ENCODE peak calls at places on chromosome 6, in eight cellular contexts. One of them, this sample, is unnamed.

GRCh38 chr6:119542037-119542436 is 192.5 kb upstream of the MAN1A1 start:
- DNase-seq in nucleus accumbens: no peak
- DNase-seq in T1000: no peak
- DNase-seq in hypothalamus: no peak
- DNase-seq in hippocampal formation: no peak
- DNase-seq in MM.1S: no peak
- DNase-seq in gastrocnemius medialis: no peak
- DNase-seq in cardiac fibroblast: no peak
- DNase-seq in this sample: no peak

GRCh38 chr6:34531580-34532201 is 24.4 kb downstream of the SPDEF start:
- DNase-seq in nucleus accumbens: peak; percentile 54
- DNase-seq in T1000: no peak
- DNase-seq in hypothalamus: peak; percentile 42
- DNase-seq in hippocampal formation: peak; percentile 65
- DNase-seq in MM.1S: no peak
- DNase-seq in gastrocnemius medialis: peak; percentile 63
- DNase-seq in cardiac fibroblast: peak; percentile 76
- DNase-seq in this sample: no peak

GRCh38 chr6:142833054-142833453 is 111.9 kb downstream of the HIVEP2 start:
- DNase-seq in nucleus accumbens: no peak
- DNase-seq in T1000: peak; percentile 32
- DNase-seq in hypothalamus: no peak
- DNase-seq in hippocampal formation: no peak
- DNase-seq in MM.1S: no peak
- DNase-seq in gastrocnemius medialis: no peak
- DNase-seq in cardiac fibroblast: peak; percentile 79
- DNase-seq in this sample: no peak

GRCh38 chr6:52087498-52087999 is at the start of gene PKHD1:
- DNase-seq in nucleus accumbens: no peak
- DNase-seq in T1000: no peak
- DNase-seq in hypothalamus: no peak
- DNase-seq in hippocampal formation: no peak
- DNase-seq in MM.1S: no peak
- DNase-seq in gastrocnemius medialis: no peak
- DNase-seq in cardiac fibroblast: peak; percentile 1
- DNase-seq in this sample: no peak

GRCh38 chr6:45049188-45049843 is 278.8 kb upstream of the RUNX2 start:
- DNase-seq in nucleus accumbens: no peak
- DNase-seq in T1000: no peak
- DNase-seq in hypothalamus: no peak
- DNase-seq in hippocampal formation: no peak
- DNase-seq in MM.1S: no peak
- DNase-seq in gastrocnemius medialis: no peak
- DNase-seq in cardiac fibroblast: peak; percentile 25
- DNase-seq in this sample: no peak

GRCh38 chr6:99019341-99019740 is 71.6 kb upstream of the FBXL4 start:
- DNase-seq in nucleus accumbens: no peak
- DNase-seq in T1000: no peak
- DNase-seq in hypothalamus: no peak
- DNase-seq in hippocampal formation: no peak
- DNase-seq in MM.1S: no peak
- DNase-seq in gastrocnemius medialis: no peak
- DNase-seq in cardiac fibroblast: no peak
- DNase-seq in this sample: peak; percentile 47

GRCh38 chr6:5149160-5149559 is 64.0 kb downstream of the PPP1R3G start:
- DNase-seq in nucleus accumbens: no peak
- DNase-seq in T1000: no peak
- DNase-seq in hypothalamus: no peak
- DNase-seq in hippocampal formation: no peak
- DNase-seq in MM.1S: no peak
- DNase-seq in gastrocnemius medialis: no peak
- DNase-seq in cardiac fibroblast: no peak
- DNase-seq in this sample: no peak

GRCh38 chr6:107708435-107708834 is 115.7 kb downstream of the SCML4 start:
- DNase-seq in nucleus accumbens: no peak
- DNase-seq in T1000: no peak
- DNase-seq in hypothalamus: no peak
- DNase-seq in hippocampal formation: no peak
- DNase-seq in MM.1S: no peak
- DNase-seq in gastrocnemius medialis: no peak
- DNase-seq in cardiac fibroblast: no peak
- DNase-seq in this sample: no peak

GRCh38 chr6:142702501-142703460 is 242.2 kb downstream of the HIVEP2 start:
- DNase-seq in nucleus accumbens: peak; percentile 41
- DNase-seq in T1000: no peak
- DNase-seq in hypothalamus: no peak
- DNase-seq in hippocampal formation: peak; percentile 51
- DNase-seq in MM.1S: no peak
- DNase-seq in gastrocnemius medialis: peak; percentile 19
- DNase-seq in cardiac fibroblast: no peak
- DNase-seq in this sample: peak; percentile 34

GRCh38 chr6:146027586-146028249 is 1.1 kb upstream of the GRM1 start:
- DNase-seq in nucleus accumbens: no peak
- DNase-seq in T1000: no peak
- DNase-seq in hypothalamus: no peak
- DNase-seq in hippocampal formation: peak; percentile 25
- DNase-seq in MM.1S: no peak
- DNase-seq in gastrocnemius medialis: no peak
- DNase-seq in cardiac fibroblast: no peak
- DNase-seq in this sample: no peak

GRCh38 chr6:131197716-131198115 is 62.4 kb downstream of the AKAP7 start:
- DNase-seq in nucleus accumbens: no peak
- DNase-seq in T1000: no peak
- DNase-seq in hypothalamus: no peak
- DNase-seq in hippocampal formation: no peak
- DNase-seq in MM.1S: no peak
- DNase-seq in gastrocnemius medialis: no peak
- DNase-seq in cardiac fibroblast: no peak
- DNase-seq in this sample: no peak

GRCh38 chr6:15842718-15843117 is 179.9 kb upstream of the DTNBP1 start:
- DNase-seq in nucleus accumbens: no peak
- DNase-seq in T1000: no peak
- DNase-seq in hypothalamus: no peak
- DNase-seq in hippocampal formation: no peak
- DNase-seq in MM.1S: no peak
- DNase-seq in gastrocnemius medialis: no peak
- DNase-seq in cardiac fibroblast: peak; percentile 42
- DNase-seq in this sample: no peak

GRCh38 chr6:73604461-73604860 is 49.3 kb downstream of the SLC17A5 start:
- DNase-seq in nucleus accumbens: no peak
- DNase-seq in T1000: no peak
- DNase-seq in hypothalamus: no peak
- DNase-seq in hippocampal formation: no peak
- DNase-seq in MM.1S: no peak
- DNase-seq in gastrocnemius medialis: no peak
- DNase-seq in cardiac fibroblast: no peak
- DNase-seq in this sample: no peak

GRCh38 chr6:38184780-38185080 is 365.2 kb downstream of the ZFAND3 start:
- DNase-seq in nucleus accumbens: no peak
- DNase-seq in T1000: no peak
- DNase-seq in hypothalamus: no peak
- DNase-seq in hippocampal formation: no peak
- DNase-seq in MM.1S: no peak
- DNase-seq in gastrocnemius medialis: no peak
- DNase-seq in cardiac fibroblast: no peak
- DNase-seq in this sample: no peak

GRCh38 chr6:32047084-32047478 is 8.9 kb downstream of the CYP21A2 start:
- DNase-seq in nucleus accumbens: peak; percentile 25
- DNase-seq in T1000: peak; percentile 71
- DNase-seq in hypothalamus: no peak
- DNase-seq in hippocampal formation: no peak
- DNase-seq in MM.1S: no peak
- DNase-seq in gastrocnemius medialis: peak; percentile 39
- DNase-seq in cardiac fibroblast: peak; percentile 66
- DNase-seq in this sample: no peak

GRCh38 chr6:167577891-167578361 is 248.8 kb upstream of the AFDN start:
- DNase-seq in nucleus accumbens: no peak
- DNase-seq in T1000: no peak
- DNase-seq in hypothalamus: no peak
- DNase-seq in hippocampal formation: no peak
- DNase-seq in MM.1S: no peak
- DNase-seq in gastrocnemius medialis: no peak
- DNase-seq in cardiac fibroblast: no peak
- DNase-seq in this sample: no peak

GRCh38 chr6:38498085-38498484 is 141.6 kb downstream of the BTBD9 start:
- DNase-seq in nucleus accumbens: no peak
- DNase-seq in T1000: no peak
- DNase-seq in hypothalamus: no peak
- DNase-seq in hippocampal formation: no peak
- DNase-seq in MM.1S: no peak
- DNase-seq in gastrocnemius medialis: no peak
- DNase-seq in cardiac fibroblast: no peak
- DNase-seq in this sample: no peak

GRCh38 chr6:169787797-169788196 is 36.4 kb downstream of the ERMARD start:
- DNase-seq in nucleus accumbens: no peak
- DNase-seq in T1000: no peak
- DNase-seq in hypothalamus: no peak
- DNase-seq in hippocampal formation: no peak
- DNase-seq in MM.1S: no peak
- DNase-seq in gastrocnemius medialis: no peak
- DNase-seq in cardiac fibroblast: no peak
- DNase-seq in this sample: no peak

GRCh38 chr6:134060491-134061106 is 8.2 kb upstream of the SLC2A12 start:
- DNase-seq in nucleus accumbens: no peak
- DNase-seq in T1000: no peak
- DNase-seq in hypothalamus: no peak
- DNase-seq in hippocampal formation: no peak
- DNase-seq in MM.1S: no peak
- DNase-seq in gastrocnemius medialis: no peak
- DNase-seq in cardiac fibroblast: peak; percentile 74
- DNase-seq in this sample: no peak

GRCh38 chr6:92635553-92636153 is 783.7 kb downstream of the EPHA7 start:
- DNase-seq in nucleus accumbens: no peak
- DNase-seq in T1000: no peak
- DNase-seq in hypothalamus: no peak
- DNase-seq in hippocampal formation: no peak
- DNase-seq in MM.1S: no peak
- DNase-seq in gastrocnemius medialis: no peak
- DNase-seq in cardiac fibroblast: no peak
- DNase-seq in this sample: no peak

GRCh38 chr6:118562959-118563358 is 14.9 kb downstream of the PLN start:
- DNase-seq in nucleus accumbens: no peak
- DNase-seq in T1000: no peak
- DNase-seq in hypothalamus: no peak
- DNase-seq in hippocampal formation: no peak
- DNase-seq in MM.1S: no peak
- DNase-seq in gastrocnemius medialis: no peak
- DNase-seq in cardiac fibroblast: peak; percentile 22
- DNase-seq in this sample: no peak

GRCh38 chr6:44942201-44942600 is 385.9 kb upstream of the RUNX2 start:
- DNase-seq in nucleus accumbens: no peak
- DNase-seq in T1000: no peak
- DNase-seq in hypothalamus: no peak
- DNase-seq in hippocampal formation: no peak
- DNase-seq in MM.1S: no peak
- DNase-seq in gastrocnemius medialis: no peak
- DNase-seq in cardiac fibroblast: no peak
- DNase-seq in this sample: no peak